ENCODE peak calls at places on chromosome 3, in eight cellular contexts. Z is stimulated activated naive CD8-positive, alpha-beta T cell treated with anti-CD3 and anti-CD28 coated beads, Interleukin-15, Interleukin-2, amounts not matched to agents 100 U/mL and 50 U/mL, for 24 hours; T is GM23338; J is PC-3; F is heart right ventricle; U is stimulated activated CD4-positive, alpha-beta T cell treated with anti-CD3 and anti-CD28 coated beads, Interleukin-1b, Interleukin-23, amount 100 ng/mL, for 1 hour; P is activated gamma-delta T cell; N is natural killer cell treated with Interleukin-12 subunit alpha and Interleukin-12 subunit beta and Interleukin-15 and Interleukin-18, amount 100 ng/mL, for 72 hours. R is an unnamed sample.

GRCh38 chr3:111073186-111073585 is 1.6 kb downstream of the NECTIN3 start:
- DNase-seq in Z (no peak), T (no peak), J (peak; percentile 37), F (no peak), U (no peak), P (no peak), N (no peak), R (no peak)

GRCh38 chr3:142098974-142099373 is 50.4 kb downstream of the TFDP2 start:
- DNase-seq in Z (no peak), T (no peak), J (peak; percentile 51), F (no peak), U (no peak), P (no peak), N (no peak), R (no peak)

GRCh38 chr3:195895900-195896360 is 12.4 kb downstream of the TNK2 start:
- DNase-seq in Z (peak; percentile 77), T (peak; percentile 60), J (peak; percentile 62), F (peak; percentile 75), U (no peak), P (peak; percentile 52), N (peak; percentile 79), R (peak; percentile 56)

GRCh38 chr3:32551496-32551895 is 19.2 kb downstream of the DYNC1LI1 start:
- DNase-seq in Z (no peak), T (no peak), J (no peak), F (no peak), U (no peak), P (no peak), N (no peak), R (no peak)

GRCh38 chr3:188473045-188473444 is 319.1 kb downstream of the LPP start:
- DNase-seq in Z (no peak), T (no peak), J (no peak), F (no peak), U (no peak), P (no peak), N (no peak), R (no peak)

GRCh38 chr3:9780920-9781319 is 11.2 kb upstream of the CAMK1 start:
- DNase-seq in Z (no peak), T (no peak), J (no peak), F (no peak), U (no peak), P (no peak), N (no peak), R (no peak)

GRCh38 chr3:94420941-94421340 is 358.1 kb downstream of the NSUN3 start:
- DNase-seq in Z (no peak), T (no peak), J (peak; percentile 24), F (no peak), U (no peak), P (no peak), N (no peak), R (no peak)

GRCh38 chr3:188332085-188332484 is 178.1 kb downstream of the LPP start:
- DNase-seq in Z (no peak), T (no peak), J (no peak), F (no peak), U (no peak), P (no peak), N (no peak), R (no peak)

GRCh38 chr3:47802734-47803477 is at the start of gene DHX30:
- DNase-seq in Z (peak; percentile 90), T (peak; percentile 88), J (peak; percentile 83), F (peak; percentile 91), U (peak; percentile 53), P (peak; percentile 82), N (peak; percentile 89), R (peak; percentile 81)

GRCh38 chr3:24160424-24160823 is 215.3 kb downstream of the NR1D2 start:
- DNase-seq in Z (no peak), T (peak; percentile 77), J (no peak), F (no peak), U (no peak), P (no peak), N (no peak), R (no peak)

GRCh38 chr3:52513281-52513680 is 18.1 kb downstream of the STAB1 start:
- DNase-seq in Z (no peak), T (no peak), J (no peak), F (no peak), U (no peak), P (no peak), N (no peak), R (no peak)

GRCh38 chr3:108060331-108060730 is 30.5 kb downstream of the CD47 start:
- DNase-seq in Z (no peak), T (no peak), J (no peak), F (no peak), U (no peak), P (no peak), N (no peak), R (no peak)

GRCh38 chr3:111809196-111809595 is 49.9 kb upstream of the PHLDB2 start:
- DNase-seq in Z (no peak), T (no peak), J (no peak), F (no peak), U (no peak), P (no peak), N (no peak), R (no peak)

GRCh38 chr3:22263042-22263441 is 512.0 kb upstream of the ZNF385D start:
- DNase-seq in Z (no peak), T (no peak), J (peak; percentile 89), F (no peak), U (no peak), P (no peak), N (no peak), R (no peak)

GRCh38 chr3:137845161-137845560 is 81.0 kb downstream of the SOX14 start:
- DNase-seq in Z (no peak), T (peak; percentile 10), J (no peak), F (no peak), U (no peak), P (no peak), N (no peak), R (no peak)

GRCh38 chr3:157650191-157650590 is 147.0 kb upstream of the VEPH1 start:
- DNase-seq in Z (no peak), T (no peak), J (no peak), F (no peak), U (no peak), P (no peak), N (no peak), R (no peak)

GRCh38 chr3:134816623-134817022 is 21.6 kb downstream of the EPHB1 start:
- DNase-seq in Z (no peak), T (no peak), J (no peak), F (no peak), U (no peak), P (no peak), N (no peak), R (no peak)

GRCh38 chr3:42300013-42300412 is 34.0 kb upstream of the CCK start:
- DNase-seq in Z (peak; percentile 45), T (peak; percentile 69), J (peak; percentile 66), F (no peak), U (no peak), P (no peak), N (no peak), R (peak; percentile 4)

GRCh38 chr3:46678280-46678679 is 15.2 kb downstream of the ALS2CL start:
- DNase-seq in Z (no peak), T (no peak), J (no peak), F (no peak), U (no peak), P (no peak), N (no peak), R (no peak)